ENCODE peak calls at places on chromosome 18, in ten cellular contexts. H is activated gamma-delta T cell treated with Interleukin-2 at 50 U/mL for 16 hours; N is iris pigment epithelial cell; F is globus pallidus; E is KBM-7; M is stimulated activated CD4-positive, alpha-beta T cell treated with anti-CD3 and anti-CD28 coated beads, Interleukin-1b, Interleukin-23, amount 100 ng/mL, for 48 hours; P is GM13976; Q is astrocyte; B is T-helper 2 cell; A is Daoy. V is an unnamed sample.

GRCh38 chr18:75283758-75284157 is 73.2 kb downstream of the TSHZ1 start:
- DNase-seq in H (no peak), N (no peak), F (no peak), E (no peak), M (no peak), P (no peak), Q (no peak), B (no peak), A (no peak), V (no peak)

GRCh38 chr18:47758000-47758399 is 172.5 kb downstream of the SMAD2 start:
- DNase-seq in H (no peak), N (peak), F (no peak), E (peak), M (no peak), P (no peak), Q (no peak), B (no peak), A (no peak), V (peak)

GRCh38 chr18:49899647-49900330 is 86.5 kb upstream of the ACAA2 start:
- DNase-seq in H (no peak), N (no peak), F (no peak), E (no peak), M (no peak), P (no peak), Q (no peak), B (no peak), A (no peak), V (no peak)

GRCh38 chr18:25052426-25052825 is 299.5 kb downstream of the ZNF521 start:
- DNase-seq in H (no peak), N (no peak), F (no peak), E (no peak), M (no peak), P (no peak), Q (no peak), B (no peak), A (no peak), V (no peak)

GRCh38 chr18:3392467-3392855 is 57.5 kb upstream of the TGIF1 start:
- DNase-seq in H (no peak), N (no peak), F (no peak), E (no peak), M (no peak), P (no peak), Q (no peak), B (no peak), A (no peak), V (no peak)

GRCh38 chr18:34976899-34977786 is 64.1 kb upstream of the MAPRE2 start:
- DNase-seq in H (peak), N (peak), F (peak), E (peak), M (peak), P (peak), Q (no peak), B (peak), A (peak), V (peak)

GRCh38 chr18:9475643-9476580 is 599 bp downstream of the RALBP1 start:
- DNase-seq in H (peak), N (peak), F (peak), E (peak), M (no peak), P (peak), Q (peak), B (peak), A (peak), V (peak)

GRCh38 chr18:45682181-45682580 is 41.8 kb upstream of the SLC14A1 start:
- DNase-seq in H (no peak), N (no peak), F (no peak), E (no peak), M (no peak), P (no peak), Q (no peak), B (no peak), A (no peak), V (no peak)

GRCh38 chr18:73670046-73670445 is 477.6 kb downstream of the FBXO15 start:
- DNase-seq in H (no peak), N (no peak), F (no peak), E (no peak), M (no peak), P (no peak), Q (no peak), B (no peak), A (no peak), V (no peak)

GRCh38 chr18:63262369-63263335 is 56.9 kb downstream of the BCL2 start:
- DNase-seq in H (no peak), N (no peak), F (peak), E (no peak), M (no peak), P (no peak), Q (no peak), B (no peak), A (no peak), V (no peak)

GRCh38 chr18:22683196-22683676 is 249.9 kb upstream of the RBBP8 start:
- DNase-seq in H (no peak), N (peak), F (peak), E (no peak), M (no peak), P (no peak), Q (peak), B (no peak), A (peak), V (no peak)

GRCh38 chr18:8656226-8656625 is 47.0 kb downstream of the RAB12 start:
- DNase-seq in H (no peak), N (no peak), F (no peak), E (no peak), M (no peak), P (no peak), Q (no peak), B (no peak), A (no peak), V (no peak)

GRCh38 chr18:9842446-9842845 is 43.3 kb upstream of the TXNDC2 start:
- DNase-seq in H (no peak), N (no peak), F (no peak), E (no peak), M (no peak), P (no peak), Q (no peak), B (no peak), A (no peak), V (no peak)

GRCh38 chr18:58596265-58596681 is 32.6 kb downstream of the ALPK2 start:
- DNase-seq in H (no peak), N (no peak), F (no peak), E (no peak), M (no peak), P (no peak), Q (no peak), B (no peak), A (no peak), V (no peak)

GRCh38 chr18:2302628-2303516 is 268.4 kb downstream of the METTL4 start:
- DNase-seq in H (no peak), N (peak), F (no peak), E (no peak), M (no peak), P (no peak), Q (peak), B (no peak), A (peak), V (peak)

GRCh38 chr18:60684843-60685513 is 312.4 kb upstream of the MC4R start:
- DNase-seq in H (no peak), N (peak), F (peak), E (peak), M (no peak), P (peak), Q (peak), B (no peak), A (peak), V (peak)

GRCh38 chr18:7071600-7071999 is 46.0 kb downstream of the LAMA1 start:
- DNase-seq in H (no peak), N (peak), F (no peak), E (no peak), M (no peak), P (no peak), Q (no peak), B (no peak), A (no peak), V (no peak)

GRCh38 chr18:10070581-10071000 is 156.8 kb downstream of the VAPA start:
- DNase-seq in H (no peak), N (peak), F (no peak), E (no peak), M (no peak), P (no peak), Q (peak), B (no peak), A (no peak), V (no peak)

GRCh38 chr18:45467307-45467706 is 148.0 kb upstream of the SLC14A2 start:
- DNase-seq in H (no peak), N (no peak), F (no peak), E (peak), M (no peak), P (no peak), Q (no peak), B (no peak), A (peak), V (no peak)

GRCh38 chr18:43161528-43161927 is 46.0 kb upstream of the RIT2 start:
- DNase-seq in H (no peak), N (peak), F (no peak), E (no peak), M (no peak), P (no peak), Q (peak), B (no peak), A (no peak), V (no peak)

GRCh38 chr18:32280188-32280783 is 90.4 kb downstream of the MEP1B start:
- DNase-seq in H (no peak), N (no peak), F (no peak), E (no peak), M (no peak), P (no peak), Q (no peak), B (no peak), A (no peak), V (no peak)

GRCh38 chr18:11149441-11150270 is at the start of gene PIEZO2:
- DNase-seq in H (no peak), N (peak), F (peak), E (peak), M (no peak), P (peak), Q (peak), B (no peak), A (peak), V (peak)